ENCODE peak calls at places on chromosomes 16 and 17, in ten cellular contexts. D is EL; V is PC-3; X is activated CD8-positive, alpha-beta T cell treated with anti-CD3 and anti-CD28 coated beads for 36 hours; L is sigmoid colon; Y is stimulated activated CD8-positive, alpha-beta memory T cell treated with anti-CD3 and anti-CD28 coated beads, Interleukin-2, amount 100 ng/mL, for 48 hours; G is left cardiac atrium; Z is GM23248; M is HS-5; N is stimulated activated CD4-positive, alpha-beta T cell treated with anti-CD3 and anti-CD28 coated beads, Interleukin-4, amount 100 ng/mL, for 24 hours. H is an unnamed sample.

GRCh38 chr17:40541060-40541872 is 24.0 kb downstream of the CCR7 start:
- DNase-seq in D (no peak), V (no peak), X (peak; percentile 92), L (peak; percentile 68), Y (peak; percentile 72), G (peak; percentile 28), Z (no peak), M (no peak), N (peak; percentile 80), H (no peak)

GRCh38 chr17:74118504-74118903 is 85.0 kb upstream of the RPL38 start:
- DNase-seq in D (no peak), V (no peak), X (no peak), L (peak; percentile 32), Y (no peak), G (no peak), Z (no peak), M (no peak), N (no peak), H (no peak)

GRCh38 chr17:44176257-44176656 is 5.8 kb downstream of the ASB16 start:
- DNase-seq in D (no peak), V (no peak), X (no peak), L (no peak), Y (no peak), G (no peak), Z (no peak), M (no peak), N (no peak), H (no peak)

GRCh38 chr17:29283496-29283895 is 10.5 kb downstream of the NUFIP2 start:
- DNase-seq in D (peak; percentile 19), V (no peak), X (no peak), L (no peak), Y (no peak), G (no peak), Z (peak; percentile 56), M (no peak), N (no peak), H (no peak)

GRCh38 chr17:78414178-78415162 is 36.0 kb downstream of the PGS1 start:
- DNase-seq in D (no peak), V (no peak), X (peak; percentile 72), L (no peak), Y (peak; percentile 29), G (no peak), Z (no peak), M (no peak), N (peak; percentile 61), H (no peak)

GRCh38 chr17:79943354-79944241 is 92.1 kb downstream of the TBC1D16 start:
- DNase-seq in D (no peak), V (no peak), X (no peak), L (no peak), Y (no peak), G (peak; percentile 14), Z (no peak), M (no peak), N (no peak), H (no peak)

GRCh38 chr17:75249564-75249963 is 11.8 kb downstream of the GGA3 start:
- DNase-seq in D (no peak), V (no peak), X (no peak), L (no peak), Y (no peak), G (no peak), Z (no peak), M (no peak), N (peak; percentile 45), H (no peak)

GRCh38 chr17:54451051-54451450 is 449.6 kb upstream of the TOM1L1 start:
- DNase-seq in D (no peak), V (no peak), X (no peak), L (no peak), Y (no peak), G (no peak), Z (no peak), M (no peak), N (no peak), H (no peak)

GRCh38 chr16:15886078-15886477 is 2.3 kb downstream of the CEP20 start:
- DNase-seq in D (no peak), V (no peak), X (no peak), L (no peak), Y (no peak), G (no peak), Z (no peak), M (no peak), N (no peak), H (no peak)

GRCh38 chr17:53106886-53107285 is 715.8 kb upstream of the KIF2B start:
- DNase-seq in D (no peak), V (no peak), X (no peak), L (no peak), Y (no peak), G (no peak), Z (no peak), M (no peak), N (no peak), H (no peak)

GRCh38 chr17:17379197-17379991 is 76.2 kb downstream of the NT5M start:
- DNase-seq in D (no peak), V (no peak), X (no peak), L (no peak), Y (no peak), G (no peak), Z (no peak), M (no peak), N (no peak), H (no peak)

GRCh38 chr17:38617967-38618760 is 12.4 kb upstream of the SRCIN1 start:
- DNase-seq in D (no peak), V (no peak), X (no peak), L (no peak), Y (no peak), G (no peak), Z (no peak), M (no peak), N (no peak), H (no peak)

GRCh38 chr16:30903596-30903995 is 7.2 kb downstream of the CTF1 start:
- DNase-seq in D (peak; percentile 61), V (no peak), X (peak; percentile 27), L (peak; percentile 72), Y (no peak), G (no peak), Z (peak; percentile 39), M (no peak), N (no peak), H (no peak)

GRCh38 chr17:47813512-47814031 is 8.0 kb downstream of the OSBPL7 start:
- DNase-seq in D (no peak), V (no peak), X (no peak), L (peak; percentile 59), Y (no peak), G (no peak), Z (no peak), M (no peak), N (no peak), H (no peak)

GRCh38 chr16:46948548-46949166 is 24.8 kb downstream of the DNAJA2 start:
- DNase-seq in D (no peak), V (no peak), X (no peak), L (no peak), Y (no peak), G (no peak), Z (no peak), M (no peak), N (no peak), H (no peak)

GRCh38 chr16:81416749-81417148 is 27.9 kb upstream of the CMIP start:
- DNase-seq in D (no peak), V (no peak), X (no peak), L (no peak), Y (no peak), G (no peak), Z (no peak), M (no peak), N (no peak), H (no peak)

GRCh38 chr16:47311738-47312505 is 148.9 kb downstream of the ITFG1 start:
- DNase-seq in D (peak; percentile 11), V (peak; percentile 61), X (no peak), L (no peak), Y (no peak), G (no peak), Z (peak; percentile 12), M (no peak), N (no peak), H (no peak)

GRCh38 chr17:41583137-41584127 is 3.3 kb downstream of the KRT14 start:
- DNase-seq in D (no peak), V (no peak), X (no peak), L (no peak), Y (no peak), G (no peak), Z (no peak), M (no peak), N (no peak), H (no peak)

GRCh38 chr17:62621223-62621622 is 6.2 kb upstream of the MRC2 start:
- DNase-seq in D (no peak), V (no peak), X (no peak), L (no peak), Y (no peak), G (no peak), Z (no peak), M (no peak), N (no peak), H (no peak)

GRCh38 chr17:58335779-58336455 is 7.3 kb upstream of the TSPOAP1 start:
- DNase-seq in D (peak; percentile 37), V (peak; percentile 41), X (peak; percentile 88), L (peak; percentile 58), Y (peak; percentile 63), G (no peak), Z (no peak), M (no peak), N (peak; percentile 67), H (no peak)

GRCh38 chr17:81131486-81132196 is 33.7 kb upstream of the PVALEF start:
- DNase-seq in D (no peak), V (no peak), X (no peak), L (no peak), Y (no peak), G (no peak), Z (no peak), M (no peak), N (no peak), H (no peak)

GRCh38 chr17:28613916-28614315 is at the start of gene RSKR:
- DNase-seq in D (no peak), V (no peak), X (no peak), L (no peak), Y (no peak), G (no peak), Z (peak; percentile 9), M (no peak), N (no peak), H (no peak)

GRCh38 chr16:57941016-57941656 is 29.8 kb downstream of the CNGB1 start:
- DNase-seq in D (no peak), V (peak; percentile 39), X (no peak), L (no peak), Y (no peak), G (peak; percentile 72), Z (peak; percentile 67), M (no peak), N (no peak), H (no peak)

GRCh38 chr17:6388416-6388815 is 46.5 kb downstream of the AIPL1 start:
- DNase-seq in D (no peak), V (no peak), X (no peak), L (no peak), Y (no peak), G (no peak), Z (no peak), M (no peak), N (no peak), H (no peak)

GRCh38 chr16:86016201-86016965 is 117.4 kb downstream of the IRF8 start:
- DNase-seq in D (peak; percentile 49), V (peak; percentile 53), X (peak; percentile 27), L (peak; percentile 72), Y (no peak), G (no peak), Z (peak; percentile 70), M (peak; percentile 8), N (peak; percentile 58), H (peak; percentile 19)

GRCh38 chr17:52383493-52384100 is 225.1 kb upstream of the CA10 start:
- DNase-seq in D (peak; percentile 2), V (peak; percentile 76), X (peak; percentile 41), L (no peak), Y (no peak), G (peak; percentile 41), Z (peak; percentile 55), M (peak; percentile 0), N (peak; percentile 5), H (no peak)

GRCh38 chr16:46843898-46844642 is 13.1 kb upstream of the C16orf87 start:
- DNase-seq in D (no peak), V (no peak), X (no peak), L (no peak), Y (no peak), G (no peak), Z (no peak), M (no peak), N (no peak), H (no peak)

H was measured in non-pigmented ciliary epithelial cell.